ENCODE peak calls at places on chromosomes 11 and 22, in five cellular contexts. I is neural crest cell; Y is naive thymus-derived CD4-positive, alpha-beta T cell; M is body of pancreas; L is naive thymus-derived CD8-positive, alpha-beta T cell. O is an unnamed sample.

GRCh38 chr22:42313804-42314581 is 43.5 kb upstream of the TCF20 start:
- DNase-seq in I (peak), Y (peak), M (peak), L (peak), O (no peak)

GRCh38 chr22:23190526-23190925 is 10.2 kb downstream of the BCR start:
- DNase-seq in I (no peak), Y (no peak), M (no peak), L (no peak), O (no peak)

GRCh38 chr11:11044137-11044855 is 186.4 kb upstream of the ZBED5 start:
- DNase-seq in I (no peak), Y (no peak), M (no peak), L (no peak), O (no peak)

GRCh38 chr22:39422101-39422500 is 22.5 kb downstream of the TAB1 start:
- DNase-seq in I (no peak), Y (no peak), M (no peak), L (no peak), O (no peak)

GRCh38 chr11:106939157-106939556 is 79.1 kb downstream of the GUCY1A2 start:
- DNase-seq in I (no peak), Y (no peak), M (no peak), L (no peak), O (no peak)

GRCh38 chr11:35234836-35235235 is 95.9 kb downstream of the CD44 start:
- DNase-seq in I (no peak), Y (no peak), M (no peak), L (no peak), O (no peak)

GRCh38 chr11:61957028-61957770 is 7.0 kb downstream of the BEST1 start:
- DNase-seq in I (no peak), Y (no peak), M (no peak), L (no peak), O (no peak)

GRCh38 chr22:42376721-42377177 is 55.5 kb downstream of the NFAM1 start:
- DNase-seq in I (peak), Y (no peak), M (peak), L (no peak), O (peak)

GRCh38 chr22:36745301-36745995 is 30.5 kb downstream of the IFT27 start:
- DNase-seq in I (no peak), Y (no peak), M (no peak), L (no peak), O (no peak)

GRCh38 chr11:86134580-86135318 is 65.9 kb upstream of the PICALM start:
- DNase-seq in I (no peak), Y (no peak), M (no peak), L (no peak), O (no peak)

GRCh38 chr11:9561279-9561982 is 12.0 kb upstream of the WEE1 start:
- DNase-seq in I (no peak), Y (no peak), M (no peak), L (no peak), O (no peak)

GRCh38 chr11:70332567-70332966 is 62.1 kb downstream of the PPFIA1 start:
- DNase-seq in I (no peak), Y (no peak), M (no peak), L (no peak), O (no peak)

GRCh38 chr11:70508231-70508480 is 109.8 kb downstream of the CTTN start:
- DNase-seq in I (no peak), Y (no peak), M (no peak), L (peak), O (no peak)

GRCh38 chr11:76724162-76724768 is 53.7 kb upstream of the LRRC32 start:
- DNase-seq in I (peak), Y (no peak), M (no peak), L (no peak), O (no peak)

GRCh38 chr11:86790073-86790727 is 10.1 kb upstream of the PRSS23 start:
- DNase-seq in I (no peak), Y (no peak), M (no peak), L (no peak), O (no peak)

GRCh38 chr11:87445002-87445401 is 407.3 kb downstream of the TMEM135 start:
- DNase-seq in I (no peak), Y (no peak), M (no peak), L (no peak), O (peak)

GRCh38 chr22:35326854-35327562 is 27.3 kb downstream of the TOM1 start:
- DNase-seq in I (no peak), Y (no peak), M (no peak), L (no peak), O (no peak)

GRCh38 chr11:8531312-8531711 is 62.7 kb downstream of the STK33 start:
- DNase-seq in I (no peak), Y (no peak), M (no peak), L (no peak), O (no peak)

GRCh38 chr22:35315141-35315854 is 15.6 kb downstream of the TOM1 start:
- DNase-seq in I (no peak), Y (no peak), M (no peak), L (peak), O (no peak)

GRCh38 chr11:65498727-65498976 is 193 bp upstream of the MALAT1 start:
- DNase-seq in I (no peak), Y (no peak), M (no peak), L (no peak), O (no peak)

GRCh38 chr11:92122561-92122960 is 102.1 kb upstream of the FAT3 start:
- DNase-seq in I (no peak), Y (no peak), M (no peak), L (no peak), O (no peak)

GRCh38 chr11:132576706-132577105 is 955.6 kb downstream of the OPCML start:
- DNase-seq in I (no peak), Y (no peak), M (no peak), L (no peak), O (peak)

GRCh38 chr11:61021661-61022212 is 50.3 kb downstream of the CD6 start:
- DNase-seq in I (no peak), Y (peak), M (peak), L (peak), O (no peak)

GRCh38 chr11:75050516-75050915 is 46.2 kb downstream of the OR2AT4 start:
- DNase-seq in I (no peak), Y (no peak), M (no peak), L (no peak), O (no peak)

GRCh38 chr11:93039841-93040240 is 70.4 kb downstream of the MTNR1B start:
- DNase-seq in I (no peak), Y (no peak), M (no peak), L (no peak), O (no peak)

GRCh38 chr11:1358286-1358685 is 31.4 kb upstream of the BRSK2 start:
- DNase-seq in I (no peak), Y (no peak), M (no peak), L (no peak), O (no peak)

GRCh38 chr22:22703715-22704114 is 59.3 kb downstream of the GGTLC2 start:
- DNase-seq in I (no peak), Y (no peak), M (no peak), L (no peak), O (no peak)

GRCh38 chr11:108369064-108369463 is 98.3 kb downstream of the C11orf65 start:
- DNase-seq in I (no peak), Y (no peak), M (no peak), L (no peak), O (no peak)

GRCh38 chr22:49077036-49077393 is 750.7 kb downstream of the BRD1 start:
- DNase-seq in I (no peak), Y (no peak), M (no peak), L (peak), O (no peak)

GRCh38 chr11:36510567-36511020 is 522 bp upstream of the TRAF6 start:
- DNase-seq in I (no peak), Y (no peak), M (no peak), L (no peak), O (no peak)

GRCh38 chr11:121540627-121541026 is 87.9 kb upstream of the SORL1-AS1 start:
- DNase-seq in I (no peak), Y (no peak), M (no peak), L (no peak), O (no peak)

GRCh38 chr11:128523616-128524015 is 63.7 kb downstream of the ETS1 start:
- DNase-seq in I (no peak), Y (no peak), M (no peak), L (no peak), O (no peak)

GRCh38 chr11:197741-198235 is 4.9 kb downstream of the SCGB1C1 start:
- DNase-seq in I (no peak), Y (no peak), M (no peak), L (no peak), O (no peak)

GRCh38 chr11:6402561-6402981 is 12.3 kb downstream of the SMPD1 start:
- DNase-seq in I (no peak), Y (peak), M (no peak), L (peak), O (no peak)

O was measured in BJ.